ENCODE peak calls at places on chromosomes 5 and 9, in nine cellular contexts. A is vagina, I is testis, Y is IMR-90, E is hepatocyte, L is colonic mucosa, O is A549, R is tibial artery, X is neural progenitor cell. C is an unnamed sample.

GRCh38 chr9:82706781-82707180 is 356.2 kb downstream of the RASEF start:
- DNase-seq in A (no peak), I (no peak), Y (no peak), E (no peak), L (no peak), O (no peak), R (no peak), X (no peak), C (no peak)

GRCh38 chr5:57171818-57172465 is 1.9 kb upstream of the GPBP1 start:
- DNase-seq in A (no peak), I (no peak), Y (peak), E (peak), L (peak), O (no peak), R (no peak), X (no peak), C (no peak)

GRCh38 chr5:78727786-78728761 is 79.5 kb upstream of the LHFPL2 start:
- DNase-seq in A (no peak), I (no peak), Y (no peak), E (peak), L (no peak), O (peak), R (no peak), X (no peak), C (no peak)

GRCh38 chr5:176629853-176630680 is at the start of the genes EIF4E1B and SNCB:
- DNase-seq in A (no peak), I (peak), Y (no peak), E (peak), L (no peak), O (peak), R (no peak), X (peak), C (peak)

GRCh38 chr5:135398160-135398854 is 724 bp downstream of the MACROH2A1 start:
- DNase-seq in A (no peak), I (peak), Y (no peak), E (peak), L (peak), O (peak), R (no peak), X (peak), C (peak)

GRCh38 chr9:78297672-78297961 is 692 bp downstream of the PSAT1 start:
- DNase-seq in A (no peak), I (peak), Y (peak), E (no peak), L (no peak), O (no peak), R (no peak), X (no peak), C (no peak)

GRCh38 chr9:70131296-70131695 is 87.6 kb downstream of the MAMDC2 start:
- DNase-seq in A (no peak), I (no peak), Y (no peak), E (no peak), L (no peak), O (no peak), R (no peak), X (no peak), C (no peak)

GRCh38 chr5:11383506-11384095 is 520.6 kb downstream of the CTNND2 start:
- DNase-seq in A (no peak), I (no peak), Y (no peak), E (no peak), L (no peak), O (no peak), R (no peak), X (no peak), C (no peak)

GRCh38 chr9:37251452-37251851 is 131.1 kb downstream of the ZCCHC7 start:
- DNase-seq in A (no peak), I (no peak), Y (no peak), E (no peak), L (no peak), O (no peak), R (no peak), X (peak), C (no peak)

GRCh38 chr9:98807070-98807810 is at the start of gene GALNT12:
- DNase-seq in A (no peak), I (no peak), Y (no peak), E (peak), L (peak), O (peak), R (peak), X (peak), C (no peak)

GRCh38 chr5:164012376-164012775 is 507.0 kb downstream of the MAT2B start:
- DNase-seq in A (no peak), I (no peak), Y (peak), E (no peak), L (no peak), O (no peak), R (no peak), X (no peak), C (no peak)

GRCh38 chr5:1476181-1476966 is 31.1 kb upstream of the SLC6A3 start:
- DNase-seq in A (no peak), I (no peak), Y (no peak), E (no peak), L (no peak), O (no peak), R (peak), X (no peak), C (no peak)

GRCh38 chr9:109109962-109110325 is 9.8 kb downstream of the TMEM245 start:
- DNase-seq in A (no peak), I (no peak), Y (no peak), E (no peak), L (no peak), O (no peak), R (no peak), X (peak), C (no peak)

GRCh38 chr5:60178101-60178500 is 284.6 kb upstream of the PDE4D start:
- DNase-seq in A (no peak), I (no peak), Y (no peak), E (no peak), L (no peak), O (no peak), R (no peak), X (no peak), C (no peak)

GRCh38 chr9:116421006-116421538 is 266.0 kb upstream of the TRIM32 start:
- DNase-seq in A (no peak), I (no peak), Y (peak), E (no peak), L (no peak), O (no peak), R (no peak), X (no peak), C (no peak)

GRCh38 chr5:55438931-55439477 is 95.8 kb downstream of the PLPP1 start:
- DNase-seq in A (no peak), I (no peak), Y (peak), E (peak), L (no peak), O (no peak), R (peak), X (peak), C (no peak)

GRCh38 chr5:55440188-55440646 is 94.5 kb downstream of the PLPP1 start:
- DNase-seq in A (no peak), I (no peak), Y (peak), E (no peak), L (no peak), O (no peak), R (no peak), X (peak), C (no peak)

GRCh38 chr5:55441107-55441771 is 93.5 kb downstream of the PLPP1 start:
- DNase-seq in A (no peak), I (no peak), Y (no peak), E (no peak), L (no peak), O (no peak), R (no peak), X (peak), C (no peak)

GRCh38 chr5:55445817-55446216 is 88.9 kb downstream of the PLPP1 start:
- DNase-seq in A (no peak), I (no peak), Y (no peak), E (no peak), L (no peak), O (no peak), R (no peak), X (no peak), C (no peak)

GRCh38 chr5:55441954-55442353 is 92.8 kb downstream of the PLPP1 start:
- DNase-seq in A (no peak), I (no peak), Y (no peak), E (no peak), L (no peak), O (no peak), R (no peak), X (no peak), C (no peak)
- H3K27ac ChIP-seq in A (no peak), I (no peak), Y (no peak), E (no peak), L (no peak), O (no peak), R (no peak), X (peak), C (peak)

DNA sequence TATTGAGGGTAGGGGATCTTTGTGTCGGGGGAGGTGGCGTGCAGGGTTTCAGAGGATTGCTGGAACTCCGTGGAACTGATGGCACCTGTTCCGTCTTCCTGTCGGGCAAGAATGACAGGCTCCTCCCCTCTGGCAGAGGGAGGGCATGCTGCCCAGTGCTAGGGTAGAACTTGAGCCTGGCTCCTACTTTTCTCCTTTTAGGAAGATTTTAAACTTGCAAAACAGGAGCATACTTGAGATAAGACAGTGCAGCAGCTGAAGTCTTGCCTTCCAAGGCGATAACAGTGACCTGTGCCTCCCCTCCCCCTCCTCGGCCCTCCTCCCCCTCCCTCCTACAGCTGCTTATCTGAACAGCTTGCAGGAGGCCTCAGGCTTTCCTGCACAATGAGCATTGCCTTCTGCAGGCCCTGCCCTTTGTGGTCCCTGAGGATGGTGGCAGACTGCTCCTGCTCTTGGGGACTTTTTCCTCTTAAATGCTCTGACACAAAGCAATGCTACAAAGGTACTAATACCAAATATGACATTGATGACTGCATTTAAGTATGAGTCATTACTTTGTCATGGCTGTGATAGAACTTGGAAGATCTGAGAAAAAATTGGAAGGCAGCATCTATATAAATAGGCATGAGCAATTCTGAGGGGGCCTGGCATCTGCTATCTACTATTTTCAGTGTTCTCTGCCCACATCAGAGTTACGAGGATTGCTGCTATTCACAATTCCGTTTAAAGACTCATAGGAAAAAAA is 1.9 kb downstream of the GADD45G start:
- DNase-seq in A (no peak), I (peak), Y (peak), E (peak), L (peak), O (no peak), R (peak), X (peak), C (peak)
- H3K4me3 ChIP-seq in A (peak), I (peak), Y (no peak), E (peak), L (peak), O (no peak), R (peak), X (peak), C (peak)

GRCh38 chr5:126357585-126358342 is 65.4 kb upstream of the GRAMD2B start:
- DNase-seq in A (no peak), I (no peak), Y (no peak), E (no peak), L (no peak), O (no peak), R (no peak), X (no peak), C (no peak)

GRCh38 chr5:126355940-126356339 is 67.3 kb upstream of the GRAMD2B start:
- DNase-seq in A (no peak), I (no peak), Y (no peak), E (no peak), L (no peak), O (no peak), R (no peak), X (no peak), C (no peak)

GRCh38 chr5:126354857-126355731 is 68.1 kb upstream of the GRAMD2B start:
- DNase-seq in A (no peak), I (no peak), Y (no peak), E (no peak), L (no peak), O (no peak), R (no peak), X (no peak), C (no peak)

GRCh38 chr5:126351138-126351537 is 72.1 kb upstream of the GRAMD2B start:
- DNase-seq in A (no peak), I (no peak), Y (peak), E (peak), L (no peak), O (no peak), R (no peak), X (no peak), C (no peak)

DNA sequence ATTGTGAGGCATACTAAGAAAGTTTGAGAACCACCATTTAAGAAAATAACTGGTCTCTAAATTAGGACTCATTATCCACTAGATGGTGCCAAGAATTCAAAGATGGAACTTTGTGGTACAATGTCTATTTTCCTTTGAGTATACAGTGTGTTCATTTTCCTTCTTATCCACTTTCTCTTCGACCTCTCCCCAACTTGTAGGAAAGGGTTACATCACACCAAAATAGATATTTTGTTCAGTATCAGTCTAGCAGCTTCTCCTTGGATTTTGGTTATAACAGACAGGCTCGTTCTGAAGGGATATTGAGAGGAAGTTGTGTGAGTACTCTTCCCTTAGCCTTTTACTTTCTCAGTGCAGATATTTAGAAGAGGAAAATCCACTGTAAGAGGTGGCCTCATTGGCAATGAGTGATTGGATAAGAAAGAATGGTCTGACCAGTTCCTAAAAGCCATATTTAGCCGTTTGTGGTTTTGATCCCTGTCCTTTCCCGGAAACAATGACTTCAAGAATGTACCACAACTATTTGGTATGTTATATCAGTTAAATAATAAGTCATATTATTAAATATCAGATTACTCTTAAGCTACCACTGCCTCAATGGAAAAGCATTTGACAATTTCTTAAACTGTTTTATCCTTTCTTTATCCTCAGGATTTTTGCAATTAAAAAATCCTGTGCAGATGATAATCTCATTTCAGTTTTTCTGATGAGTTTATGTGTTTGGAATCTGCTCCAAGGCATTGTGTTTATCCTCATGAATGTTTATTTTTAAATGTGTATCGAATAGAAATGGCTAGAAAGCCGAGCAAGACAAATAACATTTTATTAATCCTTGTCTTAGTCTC is 69.0 kb upstream of the GRAMD2B start:
- DNase-seq in A (no peak), I (no peak), Y (peak), E (peak), L (no peak), O (peak), R (no peak), X (peak), C (no peak)
- TF ChIP-seq CTCF in A (peak), I (no peak), Y (peak), E (peak), L (peak), O (peak), R (peak), X (peak), C (peak)

GRCh38 chr5:173012882-173013281 is 29.3 kb downstream of the ATP6V0E1 start:
- DNase-seq in A (no peak), I (no peak), Y (no peak), E (no peak), L (no peak), O (no peak), R (no peak), X (no peak), C (no peak)

GRCh38 chr5:173011602-173012001 is 28.0 kb downstream of the ATP6V0E1 start:
- DNase-seq in A (no peak), I (no peak), Y (no peak), E (no peak), L (no peak), O (no peak), R (no peak), X (no peak), C (no peak)

GRCh38 chr5:173016069-173016455 is 32.5 kb downstream of the ATP6V0E1 start:
- DNase-seq in A (peak), I (no peak), Y (no peak), E (no peak), L (no peak), O (no peak), R (no peak), X (no peak), C (no peak)

GRCh38 chr5:173010021-173010420 is 26.4 kb downstream of the ATP6V0E1 start:
- DNase-seq in A (no peak), I (no peak), Y (peak), E (no peak), L (no peak), O (no peak), R (no peak), X (no peak), C (no peak)

GRCh38 chr5:173010547-173011464 is 27.2 kb downstream of the ATP6V0E1 start:
- DNase-seq in A (no peak), I (peak), Y (peak), E (peak), L (peak), O (no peak), R (peak), X (peak), C (peak)
- H3K27ac ChIP-seq in A (no peak), I (no peak), Y (peak), E (no peak), L (no peak), O (no peak), R (no peak), X (no peak), C (no peak)

DNA sequence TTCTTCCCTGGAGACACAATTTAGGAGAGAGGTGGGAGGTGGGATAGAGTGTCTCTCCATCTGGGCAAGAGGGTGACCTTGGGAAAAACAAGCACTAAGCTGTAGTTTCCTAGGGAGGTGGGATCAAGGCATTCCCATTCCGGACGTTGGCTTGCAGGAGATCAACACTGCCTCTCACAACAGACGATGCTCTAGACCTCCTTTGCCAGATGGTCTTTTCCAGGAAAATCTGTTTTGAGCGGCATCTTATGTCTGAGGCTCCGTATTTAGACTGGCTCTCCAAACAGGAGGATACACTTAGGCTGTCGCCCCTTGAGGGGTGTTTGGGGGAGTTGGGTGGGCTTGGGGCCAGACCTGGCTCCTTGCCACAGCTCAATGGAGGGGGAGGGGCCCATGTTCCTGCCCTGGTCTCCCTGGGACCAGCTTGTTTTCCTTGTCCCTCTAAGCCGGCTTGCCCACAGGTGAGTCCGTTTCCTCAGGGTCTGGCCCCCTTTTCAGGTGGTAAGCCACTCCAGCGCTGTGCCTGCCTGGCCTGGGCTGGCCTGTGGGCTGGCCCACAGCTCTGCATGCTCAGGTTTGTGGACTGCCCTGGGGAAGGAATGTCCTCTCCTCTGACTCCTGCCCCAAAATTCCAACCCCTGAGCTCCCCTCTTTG is 2.4 kb downstream of the PSD2 start:
- DNase-seq in A (no peak), I (no peak), Y (no peak), E (no peak), L (no peak), O (no peak), R (no peak), X (no peak), C (no peak)
- H3K4me3 ChIP-seq in A (no peak), I (no peak), Y (no peak), E (no peak), L (no peak), O (no peak), R (no peak), X (no peak), C (no peak)

GRCh38 chr5:73663161-73663859 is 37.3 kb downstream of the ARHGEF28 start:
- DNase-seq in A (no peak), I (no peak), Y (no peak), E (no peak), L (no peak), O (no peak), R (no peak), X (no peak), C (no peak)

GRCh38 chr5:73661753-73662152 is 35.8 kb downstream of the ARHGEF28 start:
- DNase-seq in A (no peak), I (no peak), Y (no peak), E (no peak), L (no peak), O (no peak), R (no peak), X (no peak), C (no peak)

GRCh38 chr5:73666891-73667290 is 40.9 kb downstream of the ARHGEF28 start:
- DNase-seq in A (no peak), I (no peak), Y (no peak), E (no peak), L (no peak), O (no peak), R (no peak), X (no peak), C (no peak)

GRCh38 chr5:73664796-73665195 is 38.8 kb downstream of the ARHGEF28 start:
- DNase-seq in A (no peak), I (no peak), Y (no peak), E (no peak), L (no peak), O (no peak), R (no peak), X (no peak), C (no peak)

GRCh38 chr5:73663860-73664240 is 37.9 kb downstream of the ARHGEF28 start:
- DNase-seq in A (no peak), I (no peak), Y (no peak), E (no peak), L (no peak), O (no peak), R (no peak), X (no peak), C (no peak)
- TF ChIP-seq CTCF in A (no peak), I (no peak), Y (no peak), E (no peak), L (no peak), O (no peak), R (no peak), X (no peak), C (no peak)

DNA sequence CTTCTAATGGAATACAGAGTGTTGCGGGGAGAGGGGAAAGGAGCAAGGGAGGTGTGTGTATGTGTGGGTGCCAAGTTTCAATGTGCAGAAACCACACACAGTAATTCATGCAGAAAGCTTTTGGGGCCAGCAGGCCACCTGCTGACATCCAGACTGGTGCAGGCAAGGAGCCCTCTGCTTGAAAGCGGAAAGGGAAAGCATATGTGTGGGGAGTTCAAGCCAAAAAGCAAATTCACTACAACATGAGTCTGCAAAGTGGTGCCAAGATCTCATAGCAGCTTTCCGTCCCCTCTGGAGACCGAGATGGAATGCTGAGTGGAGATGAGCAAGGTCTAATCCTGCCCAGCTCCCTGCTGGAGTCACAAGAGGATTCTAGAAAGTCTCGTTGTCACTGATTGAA is 159.7 kb upstream of the VLDLR start:
- DNase-seq in A (no peak), I (peak), Y (no peak), E (no peak), L (no peak), O (no peak), R (no peak), X (no peak), C (no peak)
- H3K27ac ChIP-seq in A (no peak), I (no peak), Y (no peak), E (no peak), L (no peak), O (no peak), R (no peak), X (no peak), C (no peak)

C was measured in heart right ventricle.